ENCODE peak calls at places on chromosome 9, in nine cellular contexts. C is NT2/D1; D is activated naive CD4-positive, alpha-beta T cell; F is stimulated activated CD8-positive, alpha-beta memory T cell treated with anti-CD3 and anti-CD28 coated beads, Interleukin-15, amount 100 ng/mL, for 1 hour; L is foreskin melanocyte; T is AML-193; N is right cardiac atrium; W is skeletal muscle cell; H is stimulated activated CD4-positive, alpha-beta T cell treated with anti-CD3 and anti-CD28 coated beads, Interleukin-15, amount 100 ng/mL, for 1 hour. O is an unnamed sample.

GRCh38 chr9:19371942-19372341 is 8.1 kb downstream of the RPS6 start:
- DNase-seq in C (no peak), D (no peak), F (no peak), L (no peak), T (no peak), N (no peak), W (peak; percentile 9), H (no peak), O (no peak)

GRCh38 chr9:117413346-117414219 is 1.3 kb downstream of the ASTN2 start:
- DNase-seq in C (no peak), D (no peak), F (no peak), L (no peak), T (no peak), N (peak; percentile 66), W (no peak), H (no peak), O (no peak)

GRCh38 chr9:122456123-122456522 is 21.6 kb downstream of the OR1J1 start:
- DNase-seq in C (no peak), D (no peak), F (no peak), L (no peak), T (no peak), N (no peak), W (no peak), H (no peak), O (no peak)

GRCh38 chr9:7104625-7105024 is 346.9 kb downstream of the KDM4C start:
- DNase-seq in C (no peak), D (no peak), F (no peak), L (no peak), T (no peak), N (peak; percentile 50), W (no peak), H (no peak), O (no peak)

GRCh38 chr9:133368249-133368881 is 7.5 kb downstream of the SURF4 start:
- DNase-seq in C (no peak), D (no peak), F (no peak), L (no peak), T (no peak), N (peak; percentile 28), W (no peak), H (no peak), O (no peak)

GRCh38 chr9:16223074-16223871 is 647.2 kb downstream of the BNC2 start:
- DNase-seq in C (no peak), D (no peak), F (no peak), L (no peak), T (no peak), N (no peak), W (no peak), H (no peak), O (no peak)

GRCh38 chr9:127793093-127793708 is 7.4 kb downstream of the CDK9 start:
- DNase-seq in C (no peak), D (no peak), F (no peak), L (no peak), T (no peak), N (no peak), W (no peak), H (no peak), O (no peak)

GRCh38 chr9:71793386-71794105 is 25.2 kb upstream of the CEMIP2 start:
- DNase-seq in C (peak; percentile 33), D (no peak), F (no peak), L (peak; percentile 82), T (no peak), N (no peak), W (no peak), H (no peak), O (no peak)

GRCh38 chr9:84669293-84670105 is at the start of gene NTRK2:
- DNase-seq in C (no peak), D (no peak), F (no peak), L (peak; percentile 44), T (no peak), N (peak; percentile 83), W (no peak), H (no peak), O (no peak)

O was measured in esophagus squamous epithelium.